ENCODE peak calls at places on chromosomes 16 and 17, in five cellular contexts. L is fibroblast of lung, I is esophagus muscularis mucosa, H is GM23338, T is heart right ventricle. B is an unnamed sample.

GRCh38 chr17:30429155-30429554 is 48.1 kb upstream of the GOSR1 start:
- DNase-seq in L (peak), I (no peak), H (no peak), T (no peak), B (no peak)

GRCh38 chr16:69376393-69377059 is 9.3 kb downstream of the TERF2 start:
- DNase-seq in L (no peak), I (no peak), H (no peak), T (no peak), B (no peak)

GRCh38 chr16:57867000-57867561 is 64.8 kb upstream of the KIFC3 start:
- DNase-seq in L (no peak), I (no peak), H (no peak), T (no peak), B (no peak)

GRCh38 chr17:82384730-82385429 is 13.3 kb downstream of the UTS2R start:
- DNase-seq in L (peak), I (no peak), H (peak), T (peak), B (no peak)

GRCh38 chr17:7413346-7413985 is 5.8 kb downstream of the NLGN2 start:
- DNase-seq in L (peak), I (no peak), H (no peak), T (no peak), B (no peak)

GRCh38 chr16:86229866-86230656 is 280.3 kb upstream of the FOXF1 start:
- DNase-seq in L (no peak), I (no peak), H (no peak), T (no peak), B (no peak)

GRCh38 chr16:54407596-54407995 is 121.0 kb upstream of the IRX3 start:
- DNase-seq in L (peak), I (no peak), H (no peak), T (no peak), B (no peak)

GRCh38 chr17:57782642-57783337 is 37.7 kb upstream of the CCDC182 start:
- DNase-seq in L (no peak), I (no peak), H (no peak), T (no peak), B (no peak)

GRCh38 chr16:64131423-64131822 is 990.4 kb downstream of the CDH11 start:
- DNase-seq in L (no peak), I (no peak), H (no peak), T (no peak), B (no peak)

GRCh38 chr17:7330099-7331015 is 1.2 kb upstream of the NEURL4 start:
- DNase-seq in L (peak), I (no peak), H (peak), T (peak), B (no peak)

GRCh38 chr17:81346090-81346907 is 49.0 kb upstream of the BAHCC1 start:
- DNase-seq in L (peak), I (peak), H (peak), T (peak), B (peak)

GRCh38 chr17:71296005-71296404 is 824.8 kb upstream of the SOX9 start:
- DNase-seq in L (no peak), I (no peak), H (no peak), T (no peak), B (no peak)

GRCh38 chr17:72518810-72519597 is 398.2 kb downstream of the SOX9 start:
- DNase-seq in L (peak), I (no peak), H (no peak), T (no peak), B (no peak)

GRCh38 chr17:34996422-34997029 is 16.2 kb downstream of the LIG3 start:
- DNase-seq in L (no peak), I (no peak), H (no peak), T (no peak), B (no peak)

GRCh38 chr17:16991349-16992009 is 19.6 kb upstream of the TNFRSF13B start:
- DNase-seq in L (peak), I (no peak), H (peak), T (peak), B (peak)

GRCh38 chr17:2995362-2995761 is 68.0 kb downstream of the OR1D5 start:
- DNase-seq in L (no peak), I (no peak), H (no peak), T (no peak), B (no peak)

GRCh38 chr17:44223574-44224046 is 4.1 kb upstream of the UBTF start:
- DNase-seq in L (peak), I (no peak), H (no peak), T (peak), B (no peak)

GRCh38 chr16:73171380-73171779 is 123.5 kb upstream of the ZFHX3 start:
- DNase-seq in L (peak), I (no peak), H (no peak), T (no peak), B (no peak)

GRCh38 chr16:11828696-11829095 is 22.6 kb downstream of the RSL1D1 start:
- DNase-seq in L (no peak), I (no peak), H (no peak), T (no peak), B (no peak)

GRCh38 chr16:14300631-14301149 is 229.6 kb downstream of the MRTFB start:
- DNase-seq in L (peak), I (no peak), H (peak), T (peak), B (no peak)

GRCh38 chr16:4376126-4376819 is 4.6 kb downstream of the VASN start:
- DNase-seq in L (peak), I (peak), H (no peak), T (peak), B (peak)

DNA sequence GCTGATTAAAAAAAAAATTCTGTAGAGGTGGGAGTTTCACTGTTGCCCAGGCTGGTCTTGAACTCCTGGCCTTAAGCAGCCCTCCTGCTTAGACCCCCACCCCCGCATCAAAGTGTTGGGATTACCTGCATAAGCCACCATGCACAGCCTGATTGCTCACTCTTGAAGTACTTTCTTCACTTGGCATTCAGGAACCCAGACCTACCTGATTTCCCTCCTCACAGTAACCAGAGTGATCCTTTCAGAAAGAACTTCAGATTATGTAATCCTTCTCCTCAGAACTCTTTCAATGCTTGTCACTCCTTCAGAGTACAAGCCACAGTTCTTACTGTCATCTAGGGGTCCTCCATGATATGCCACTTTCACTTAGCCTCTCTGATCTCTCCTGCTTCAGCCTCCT is 1.4 kb downstream of the EFCAB13 start:
- DNase-seq in L (no peak), I (no peak), H (no peak), T (no peak), B (no peak)
- TF ChIP-seq CTCF in L (no peak), I (no peak), H (no peak), T (no peak), B (no peak)

GRCh38 chr17:77374170-77374936 is 233.6 kb downstream of the SEC14L1 start:
- DNase-seq in L (peak), I (peak), H (peak), T (peak), B (peak)
- TF ChIP-seq CTCF in L (peak), I (peak), H (no peak), T (no peak), B (peak)

DNA sequence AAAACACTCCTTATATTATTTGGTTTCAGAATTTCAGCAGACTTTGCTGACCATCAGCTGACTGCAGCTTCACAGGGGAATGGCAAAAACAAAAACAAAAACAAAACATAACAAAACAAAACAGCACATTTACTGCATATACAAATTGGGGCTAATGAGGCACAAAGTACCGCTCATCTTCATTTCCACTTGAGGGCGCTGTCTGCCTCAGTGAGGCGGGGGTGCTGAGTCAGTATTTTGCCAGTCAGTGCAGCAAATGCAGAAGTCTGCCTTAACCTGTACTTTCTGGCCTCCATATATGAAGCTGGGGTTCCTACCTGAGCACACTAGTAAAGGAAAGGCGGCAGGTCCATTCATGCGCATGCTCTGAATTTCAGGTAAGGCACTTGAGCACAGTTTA is 13.5 kb upstream of the DYNLRB2 start:
- DNase-seq in L (peak), I (no peak), H (peak), T (no peak), B (no peak)
- TF ChIP-seq CTCF in L (peak), I (no peak), H (peak), T (no peak), B (peak)

GRCh38 chr17:74212913-74213791 is at the start of gene TTYH2:
- DNase-seq in L (peak), I (peak), H (peak), T (peak), B (peak)
- TF ChIP-seq CTCF in L (peak), I (peak), H (peak), T (no peak), B (no peak)

DNA sequence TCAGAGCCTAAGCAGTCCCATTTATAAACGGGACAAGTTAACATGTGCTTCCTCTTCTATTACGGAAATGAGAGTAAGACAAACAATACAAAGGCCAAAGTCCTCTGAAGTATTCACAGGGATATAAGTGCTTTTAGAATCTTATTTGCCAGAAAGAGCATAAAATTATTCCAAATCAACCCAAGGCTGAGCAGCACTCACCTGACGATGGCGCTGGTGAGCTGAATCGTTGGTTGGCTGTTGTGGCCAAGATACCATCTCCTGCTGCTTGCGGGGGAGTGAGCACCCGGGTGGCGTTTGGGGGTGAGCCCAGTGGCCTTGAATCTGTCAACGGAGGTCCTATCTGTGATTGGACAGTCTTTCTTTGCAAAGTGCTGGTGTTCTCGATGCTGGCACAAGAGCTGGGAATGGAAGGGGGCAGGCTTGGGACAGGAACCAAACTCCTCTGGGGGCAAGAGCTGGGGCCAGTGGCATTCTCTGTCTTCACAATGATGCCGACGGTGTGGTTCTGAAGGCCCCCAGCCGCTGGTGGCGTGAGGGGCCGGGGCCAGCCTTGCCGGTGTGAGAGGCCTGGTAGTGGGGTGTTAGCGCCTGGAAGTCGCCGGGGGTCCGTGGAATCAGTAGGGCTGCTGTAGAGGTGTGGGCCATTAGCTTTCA is 9.5 kb upstream of the DHRS13 start:
- DNase-seq in L (no peak), I (no peak), H (peak), T (no peak), B (no peak)
- TF ChIP-seq CTCF in L (peak), I (no peak), H (peak), T (no peak), B (peak)